ENCODE peak calls at places on chromosomes 7 and 10, in seven cellular contexts. One of them, this sample, is unnamed.

GRCh38 chr10:36559990-36560389 is 565.4 kb upstream of the ANKRD30A start:
- DNase-seq in stimulated activated CD8-positive, alpha-beta memory T cell treated with anti-CD3 and anti-CD28 coated beads, Interleukin-15, amount 100 ng/mL, for 1 hour: no peak
- DNase-seq in mucosa of descending colon: no peak
- DNase-seq in H9: no peak
- DNase-seq in NCI-H1092 treated with DMSO at 0.1 percent for 48 hours: no peak
- DNase-seq in activated CD4-positive, alpha-beta T cell treated with anti-CD3 and anti-CD28 coated beads, Interleukin-2, amount 10 ng/mL, durations not matched to agents 7 days and 5 days: no peak
- DNase-seq in activated CD8-positive, alpha-beta memory T cell treated with anti-CD3 and anti-CD28 coated beads, Interleukin-2, amount 50 U/mL, for 48 hours: no peak
- DNase-seq in this sample: no peak

GRCh38 chr7:158495780-158496179 is 91.8 kb downstream of the PTPRN2 start:
- DNase-seq in stimulated activated CD8-positive, alpha-beta memory T cell treated with anti-CD3 and anti-CD28 coated beads, Interleukin-15, amount 100 ng/mL, for 1 hour: no peak
- DNase-seq in mucosa of descending colon: no peak
- DNase-seq in H9: peak; percentile 84
- DNase-seq in NCI-H1092 treated with DMSO at 0.1 percent for 48 hours: peak; percentile 88
- DNase-seq in activated CD4-positive, alpha-beta T cell treated with anti-CD3 and anti-CD28 coated beads, Interleukin-2, amount 10 ng/mL, durations not matched to agents 7 days and 5 days: no peak
- DNase-seq in activated CD8-positive, alpha-beta memory T cell treated with anti-CD3 and anti-CD28 coated beads, Interleukin-2, amount 50 U/mL, for 48 hours: no peak
- DNase-seq in this sample: no peak

GRCh38 chr7:54995631-54996340 is 23.0 kb upstream of the EGFR start:
- DNase-seq in stimulated activated CD8-positive, alpha-beta memory T cell treated with anti-CD3 and anti-CD28 coated beads, Interleukin-15, amount 100 ng/mL, for 1 hour: no peak
- DNase-seq in mucosa of descending colon: peak; percentile 41
- DNase-seq in H9: no peak
- DNase-seq in NCI-H1092 treated with DMSO at 0.1 percent for 48 hours: no peak
- DNase-seq in activated CD4-positive, alpha-beta T cell treated with anti-CD3 and anti-CD28 coated beads, Interleukin-2, amount 10 ng/mL, durations not matched to agents 7 days and 5 days: peak; percentile 33
- DNase-seq in activated CD8-positive, alpha-beta memory T cell treated with anti-CD3 and anti-CD28 coated beads, Interleukin-2, amount 50 U/mL, for 48 hours: no peak
- DNase-seq in this sample: no peak

GRCh38 chr7:6508950-6509349 is 42.3 kb downstream of the GRID2IP start:
- DNase-seq in stimulated activated CD8-positive, alpha-beta memory T cell treated with anti-CD3 and anti-CD28 coated beads, Interleukin-15, amount 100 ng/mL, for 1 hour: no peak
- DNase-seq in mucosa of descending colon: no peak
- DNase-seq in H9: no peak
- DNase-seq in NCI-H1092 treated with DMSO at 0.1 percent for 48 hours: no peak
- DNase-seq in activated CD4-positive, alpha-beta T cell treated with anti-CD3 and anti-CD28 coated beads, Interleukin-2, amount 10 ng/mL, durations not matched to agents 7 days and 5 days: no peak
- DNase-seq in activated CD8-positive, alpha-beta memory T cell treated with anti-CD3 and anti-CD28 coated beads, Interleukin-2, amount 50 U/mL, for 48 hours: no peak
- DNase-seq in this sample: no peak

GRCh38 chr7:28641752-28642546 is 229.6 kb downstream of the CREB5 start:
- DNase-seq in stimulated activated CD8-positive, alpha-beta memory T cell treated with anti-CD3 and anti-CD28 coated beads, Interleukin-15, amount 100 ng/mL, for 1 hour: no peak
- DNase-seq in mucosa of descending colon: no peak
- DNase-seq in H9: no peak
- DNase-seq in NCI-H1092 treated with DMSO at 0.1 percent for 48 hours: no peak
- DNase-seq in activated CD4-positive, alpha-beta T cell treated with anti-CD3 and anti-CD28 coated beads, Interleukin-2, amount 10 ng/mL, durations not matched to agents 7 days and 5 days: no peak
- DNase-seq in activated CD8-positive, alpha-beta memory T cell treated with anti-CD3 and anti-CD28 coated beads, Interleukin-2, amount 50 U/mL, for 48 hours: no peak
- DNase-seq in this sample: no peak

GRCh38 chr7:139152149-139152548 is 42.6 kb upstream of the ZC3HAV1 start:
- DNase-seq in stimulated activated CD8-positive, alpha-beta memory T cell treated with anti-CD3 and anti-CD28 coated beads, Interleukin-15, amount 100 ng/mL, for 1 hour: no peak
- DNase-seq in mucosa of descending colon: no peak
- DNase-seq in H9: no peak
- DNase-seq in NCI-H1092 treated with DMSO at 0.1 percent for 48 hours: no peak
- DNase-seq in activated CD4-positive, alpha-beta T cell treated with anti-CD3 and anti-CD28 coated beads, Interleukin-2, amount 10 ng/mL, durations not matched to agents 7 days and 5 days: no peak
- DNase-seq in activated CD8-positive, alpha-beta memory T cell treated with anti-CD3 and anti-CD28 coated beads, Interleukin-2, amount 50 U/mL, for 48 hours: no peak
- DNase-seq in this sample: no peak

GRCh38 chr10:132689721-132690360 is 96.1 kb downstream of the NKX6-2 start:
- DNase-seq in stimulated activated CD8-positive, alpha-beta memory T cell treated with anti-CD3 and anti-CD28 coated beads, Interleukin-15, amount 100 ng/mL, for 1 hour: no peak
- DNase-seq in mucosa of descending colon: no peak
- DNase-seq in H9: peak; percentile 29
- DNase-seq in NCI-H1092 treated with DMSO at 0.1 percent for 48 hours: no peak
- DNase-seq in activated CD4-positive, alpha-beta T cell treated with anti-CD3 and anti-CD28 coated beads, Interleukin-2, amount 10 ng/mL, durations not matched to agents 7 days and 5 days: no peak
- DNase-seq in activated CD8-positive, alpha-beta memory T cell treated with anti-CD3 and anti-CD28 coated beads, Interleukin-2, amount 50 U/mL, for 48 hours: no peak
- DNase-seq in this sample: no peak

GRCh38 chr7:114107522-114107921 is 188.7 kb upstream of the PPP1R3A start:
- DNase-seq in stimulated activated CD8-positive, alpha-beta memory T cell treated with anti-CD3 and anti-CD28 coated beads, Interleukin-15, amount 100 ng/mL, for 1 hour: no peak
- DNase-seq in mucosa of descending colon: no peak
- DNase-seq in H9: no peak
- DNase-seq in NCI-H1092 treated with DMSO at 0.1 percent for 48 hours: no peak
- DNase-seq in activated CD4-positive, alpha-beta T cell treated with anti-CD3 and anti-CD28 coated beads, Interleukin-2, amount 10 ng/mL, durations not matched to agents 7 days and 5 days: no peak
- DNase-seq in activated CD8-positive, alpha-beta memory T cell treated with anti-CD3 and anti-CD28 coated beads, Interleukin-2, amount 50 U/mL, for 48 hours: no peak
- DNase-seq in this sample: no peak

GRCh38 chr10:124458473-124458872 is 3.1 kb upstream of the LHPP start:
- DNase-seq in stimulated activated CD8-positive, alpha-beta memory T cell treated with anti-CD3 and anti-CD28 coated beads, Interleukin-15, amount 100 ng/mL, for 1 hour: no peak
- DNase-seq in mucosa of descending colon: no peak
- DNase-seq in H9: no peak
- DNase-seq in NCI-H1092 treated with DMSO at 0.1 percent for 48 hours: no peak
- DNase-seq in activated CD4-positive, alpha-beta T cell treated with anti-CD3 and anti-CD28 coated beads, Interleukin-2, amount 10 ng/mL, durations not matched to agents 7 days and 5 days: no peak
- DNase-seq in activated CD8-positive, alpha-beta memory T cell treated with anti-CD3 and anti-CD28 coated beads, Interleukin-2, amount 50 U/mL, for 48 hours: no peak
- DNase-seq in this sample: no peak

GRCh38 chr10:109966961-109967738 is 40.6 kb upstream of the ADD3 start:
- DNase-seq in stimulated activated CD8-positive, alpha-beta memory T cell treated with anti-CD3 and anti-CD28 coated beads, Interleukin-15, amount 100 ng/mL, for 1 hour: no peak
- DNase-seq in mucosa of descending colon: peak; percentile 47
- DNase-seq in H9: no peak
- DNase-seq in NCI-H1092 treated with DMSO at 0.1 percent for 48 hours: peak; percentile 3
- DNase-seq in activated CD4-positive, alpha-beta T cell treated with anti-CD3 and anti-CD28 coated beads, Interleukin-2, amount 10 ng/mL, durations not matched to agents 7 days and 5 days: no peak
- DNase-seq in activated CD8-positive, alpha-beta memory T cell treated with anti-CD3 and anti-CD28 coated beads, Interleukin-2, amount 50 U/mL, for 48 hours: no peak
- DNase-seq in this sample: no peak

GRCh38 chr7:46170792-46171191 is 249.7 kb upstream of the IGFBP3 start:
- DNase-seq in stimulated activated CD8-positive, alpha-beta memory T cell treated with anti-CD3 and anti-CD28 coated beads, Interleukin-15, amount 100 ng/mL, for 1 hour: no peak
- DNase-seq in mucosa of descending colon: no peak
- DNase-seq in H9: no peak
- DNase-seq in NCI-H1092 treated with DMSO at 0.1 percent for 48 hours: no peak
- DNase-seq in activated CD4-positive, alpha-beta T cell treated with anti-CD3 and anti-CD28 coated beads, Interleukin-2, amount 10 ng/mL, durations not matched to agents 7 days and 5 days: no peak
- DNase-seq in activated CD8-positive, alpha-beta memory T cell treated with anti-CD3 and anti-CD28 coated beads, Interleukin-2, amount 50 U/mL, for 48 hours: no peak
- DNase-seq in this sample: no peak

GRCh38 chr10:58094985-58095718 is 172.5 kb downstream of the IPMK start:
- DNase-seq in stimulated activated CD8-positive, alpha-beta memory T cell treated with anti-CD3 and anti-CD28 coated beads, Interleukin-15, amount 100 ng/mL, for 1 hour: no peak
- DNase-seq in mucosa of descending colon: no peak
- DNase-seq in H9: no peak
- DNase-seq in NCI-H1092 treated with DMSO at 0.1 percent for 48 hours: no peak
- DNase-seq in activated CD4-positive, alpha-beta T cell treated with anti-CD3 and anti-CD28 coated beads, Interleukin-2, amount 10 ng/mL, durations not matched to agents 7 days and 5 days: no peak
- DNase-seq in activated CD8-positive, alpha-beta memory T cell treated with anti-CD3 and anti-CD28 coated beads, Interleukin-2, amount 50 U/mL, for 48 hours: no peak
- DNase-seq in this sample: no peak

GRCh38 chr10:13526952-13527863 is 1.6 kb downstream of the BEND7 start:
- DNase-seq in stimulated activated CD8-positive, alpha-beta memory T cell treated with anti-CD3 and anti-CD28 coated beads, Interleukin-15, amount 100 ng/mL, for 1 hour: no peak
- DNase-seq in mucosa of descending colon: no peak
- DNase-seq in H9: no peak
- DNase-seq in NCI-H1092 treated with DMSO at 0.1 percent for 48 hours: no peak
- DNase-seq in activated CD4-positive, alpha-beta T cell treated with anti-CD3 and anti-CD28 coated beads, Interleukin-2, amount 10 ng/mL, durations not matched to agents 7 days and 5 days: no peak
- DNase-seq in activated CD8-positive, alpha-beta memory T cell treated with anti-CD3 and anti-CD28 coated beads, Interleukin-2, amount 50 U/mL, for 48 hours: no peak
- DNase-seq in this sample: no peak

GRCh38 chr7:140696024-140696678 is 357 bp upstream of the NDUFB2 start:
- DNase-seq in stimulated activated CD8-positive, alpha-beta memory T cell treated with anti-CD3 and anti-CD28 coated beads, Interleukin-15, amount 100 ng/mL, for 1 hour: peak; percentile 90
- DNase-seq in mucosa of descending colon: peak; percentile 97
- DNase-seq in H9: peak; percentile 95
- DNase-seq in NCI-H1092 treated with DMSO at 0.1 percent for 48 hours: peak; percentile 93
- DNase-seq in activated CD4-positive, alpha-beta T cell treated with anti-CD3 and anti-CD28 coated beads, Interleukin-2, amount 10 ng/mL, durations not matched to agents 7 days and 5 days: peak; percentile 95
- DNase-seq in activated CD8-positive, alpha-beta memory T cell treated with anti-CD3 and anti-CD28 coated beads, Interleukin-2, amount 50 U/mL, for 48 hours: peak; percentile 97
- DNase-seq in this sample: peak; percentile 54

GRCh38 chr7:112104153-112104552 is 102.0 kb downstream of the DOCK4 start:
- DNase-seq in stimulated activated CD8-positive, alpha-beta memory T cell treated with anti-CD3 and anti-CD28 coated beads, Interleukin-15, amount 100 ng/mL, for 1 hour: no peak
- DNase-seq in mucosa of descending colon: no peak
- DNase-seq in H9: no peak
- DNase-seq in NCI-H1092 treated with DMSO at 0.1 percent for 48 hours: peak; percentile 78
- DNase-seq in activated CD4-positive, alpha-beta T cell treated with anti-CD3 and anti-CD28 coated beads, Interleukin-2, amount 10 ng/mL, durations not matched to agents 7 days and 5 days: no peak
- DNase-seq in activated CD8-positive, alpha-beta memory T cell treated with anti-CD3 and anti-CD28 coated beads, Interleukin-2, amount 50 U/mL, for 48 hours: no peak
- DNase-seq in this sample: no peak

GRCh38 chr7:43781726-43782607 is 23.5 kb downstream of the BLVRA start:
- DNase-seq in stimulated activated CD8-positive, alpha-beta memory T cell treated with anti-CD3 and anti-CD28 coated beads, Interleukin-15, amount 100 ng/mL, for 1 hour: no peak
- DNase-seq in mucosa of descending colon: peak; percentile 23
- DNase-seq in H9: no peak
- DNase-seq in NCI-H1092 treated with DMSO at 0.1 percent for 48 hours: no peak
- DNase-seq in activated CD4-positive, alpha-beta T cell treated with anti-CD3 and anti-CD28 coated beads, Interleukin-2, amount 10 ng/mL, durations not matched to agents 7 days and 5 days: no peak
- DNase-seq in activated CD8-positive, alpha-beta memory T cell treated with anti-CD3 and anti-CD28 coated beads, Interleukin-2, amount 50 U/mL, for 48 hours: peak; percentile 17
- DNase-seq in this sample: no peak

GRCh38 chr7:29748286-29749099 is 57.8 kb upstream of the WIPF3 start:
- DNase-seq in stimulated activated CD8-positive, alpha-beta memory T cell treated with anti-CD3 and anti-CD28 coated beads, Interleukin-15, amount 100 ng/mL, for 1 hour: no peak
- DNase-seq in mucosa of descending colon: peak; percentile 13
- DNase-seq in H9: no peak
- DNase-seq in NCI-H1092 treated with DMSO at 0.1 percent for 48 hours: peak; percentile 75
- DNase-seq in activated CD4-positive, alpha-beta T cell treated with anti-CD3 and anti-CD28 coated beads, Interleukin-2, amount 10 ng/mL, durations not matched to agents 7 days and 5 days: no peak
- DNase-seq in activated CD8-positive, alpha-beta memory T cell treated with anti-CD3 and anti-CD28 coated beads, Interleukin-2, amount 50 U/mL, for 48 hours: no peak
- DNase-seq in this sample: no peak

GRCh38 chr7:23467731-23468720 is 2.3 kb downstream of the IGF2BP3 start:
- DNase-seq in stimulated activated CD8-positive, alpha-beta memory T cell treated with anti-CD3 and anti-CD28 coated beads, Interleukin-15, amount 100 ng/mL, for 1 hour: no peak
- DNase-seq in mucosa of descending colon: no peak
- DNase-seq in H9: peak; percentile 60
- DNase-seq in NCI-H1092 treated with DMSO at 0.1 percent for 48 hours: peak; percentile 20
- DNase-seq in activated CD4-positive, alpha-beta T cell treated with anti-CD3 and anti-CD28 coated beads, Interleukin-2, amount 10 ng/mL, durations not matched to agents 7 days and 5 days: peak; percentile 24
- DNase-seq in activated CD8-positive, alpha-beta memory T cell treated with anti-CD3 and anti-CD28 coated beads, Interleukin-2, amount 50 U/mL, for 48 hours: peak; percentile 63
- DNase-seq in this sample: no peak

GRCh38 chr10:74223755-74224530 is 72.9 kb downstream of the ADK start:
- DNase-seq in stimulated activated CD8-positive, alpha-beta memory T cell treated with anti-CD3 and anti-CD28 coated beads, Interleukin-15, amount 100 ng/mL, for 1 hour: no peak
- DNase-seq in mucosa of descending colon: no peak
- DNase-seq in H9: no peak
- DNase-seq in NCI-H1092 treated with DMSO at 0.1 percent for 48 hours: no peak
- DNase-seq in activated CD4-positive, alpha-beta T cell treated with anti-CD3 and anti-CD28 coated beads, Interleukin-2, amount 10 ng/mL, durations not matched to agents 7 days and 5 days: no peak
- DNase-seq in activated CD8-positive, alpha-beta memory T cell treated with anti-CD3 and anti-CD28 coated beads, Interleukin-2, amount 50 U/mL, for 48 hours: no peak
- DNase-seq in this sample: no peak

GRCh38 chr7:25886387-25887240 is 265.4 kb upstream of the NFE2L3 start:
- DNase-seq in stimulated activated CD8-positive, alpha-beta memory T cell treated with anti-CD3 and anti-CD28 coated beads, Interleukin-15, amount 100 ng/mL, for 1 hour: no peak
- DNase-seq in mucosa of descending colon: no peak
- DNase-seq in H9: no peak
- DNase-seq in NCI-H1092 treated with DMSO at 0.1 percent for 48 hours: peak; percentile 25
- DNase-seq in activated CD4-positive, alpha-beta T cell treated with anti-CD3 and anti-CD28 coated beads, Interleukin-2, amount 10 ng/mL, durations not matched to agents 7 days and 5 days: no peak
- DNase-seq in activated CD8-positive, alpha-beta memory T cell treated with anti-CD3 and anti-CD28 coated beads, Interleukin-2, amount 50 U/mL, for 48 hours: no peak
- DNase-seq in this sample: no peak

GRCh38 chr10:76024460-76025123 is 593.2 kb downstream of the LRMDA start:
- DNase-seq in stimulated activated CD8-positive, alpha-beta memory T cell treated with anti-CD3 and anti-CD28 coated beads, Interleukin-15, amount 100 ng/mL, for 1 hour: no peak
- DNase-seq in mucosa of descending colon: no peak
- DNase-seq in H9: no peak
- DNase-seq in NCI-H1092 treated with DMSO at 0.1 percent for 48 hours: no peak
- DNase-seq in activated CD4-positive, alpha-beta T cell treated with anti-CD3 and anti-CD28 coated beads, Interleukin-2, amount 10 ng/mL, durations not matched to agents 7 days and 5 days: no peak
- DNase-seq in activated CD8-positive, alpha-beta memory T cell treated with anti-CD3 and anti-CD28 coated beads, Interleukin-2, amount 50 U/mL, for 48 hours: no peak
- DNase-seq in this sample: no peak

GRCh38 chr7:38330861-38331709 is 57.6 kb upstream of the TARP start:
- DNase-seq in stimulated activated CD8-positive, alpha-beta memory T cell treated with anti-CD3 and anti-CD28 coated beads, Interleukin-15, amount 100 ng/mL, for 1 hour: no peak
- DNase-seq in mucosa of descending colon: no peak
- DNase-seq in H9: peak; percentile 94
- DNase-seq in NCI-H1092 treated with DMSO at 0.1 percent for 48 hours: no peak
- DNase-seq in activated CD4-positive, alpha-beta T cell treated with anti-CD3 and anti-CD28 coated beads, Interleukin-2, amount 10 ng/mL, durations not matched to agents 7 days and 5 days: no peak
- DNase-seq in activated CD8-positive, alpha-beta memory T cell treated with anti-CD3 and anti-CD28 coated beads, Interleukin-2, amount 50 U/mL, for 48 hours: no peak
- DNase-seq in this sample: no peak

GRCh38 chr10:6035926-6036575 is 26.1 kb downstream of the IL2RA start:
- DNase-seq in stimulated activated CD8-positive, alpha-beta memory T cell treated with anti-CD3 and anti-CD28 coated beads, Interleukin-15, amount 100 ng/mL, for 1 hour: no peak
- DNase-seq in mucosa of descending colon: peak; percentile 0
- DNase-seq in H9: no peak
- DNase-seq in NCI-H1092 treated with DMSO at 0.1 percent for 48 hours: no peak
- DNase-seq in activated CD4-positive, alpha-beta T cell treated with anti-CD3 and anti-CD28 coated beads, Interleukin-2, amount 10 ng/mL, durations not matched to agents 7 days and 5 days: peak; percentile 3
- DNase-seq in activated CD8-positive, alpha-beta memory T cell treated with anti-CD3 and anti-CD28 coated beads, Interleukin-2, amount 50 U/mL, for 48 hours: peak; percentile 59
- DNase-seq in this sample: no peak

GRCh38 chr10:14583252-14583651 is 191.4 kb downstream of the FAM107B start:
- DNase-seq in stimulated activated CD8-positive, alpha-beta memory T cell treated with anti-CD3 and anti-CD28 coated beads, Interleukin-15, amount 100 ng/mL, for 1 hour: peak; percentile 57
- DNase-seq in mucosa of descending colon: peak; percentile 54
- DNase-seq in H9: no peak
- DNase-seq in NCI-H1092 treated with DMSO at 0.1 percent for 48 hours: no peak
- DNase-seq in activated CD4-positive, alpha-beta T cell treated with anti-CD3 and anti-CD28 coated beads, Interleukin-2, amount 10 ng/mL, durations not matched to agents 7 days and 5 days: peak; percentile 89
- DNase-seq in activated CD8-positive, alpha-beta memory T cell treated with anti-CD3 and anti-CD28 coated beads, Interleukin-2, amount 50 U/mL, for 48 hours: peak; percentile 84
- DNase-seq in this sample: no peak

GRCh38 chr7:4849390-4849789 is 12.4 kb downstream of the PAPOLB start:
- DNase-seq in stimulated activated CD8-positive, alpha-beta memory T cell treated with anti-CD3 and anti-CD28 coated beads, Interleukin-15, amount 100 ng/mL, for 1 hour: no peak
- DNase-seq in mucosa of descending colon: peak; percentile 20
- DNase-seq in H9: no peak
- DNase-seq in NCI-H1092 treated with DMSO at 0.1 percent for 48 hours: peak; percentile 43
- DNase-seq in activated CD4-positive, alpha-beta T cell treated with anti-CD3 and anti-CD28 coated beads, Interleukin-2, amount 10 ng/mL, durations not matched to agents 7 days and 5 days: peak; percentile 46
- DNase-seq in activated CD8-positive, alpha-beta memory T cell treated with anti-CD3 and anti-CD28 coated beads, Interleukin-2, amount 50 U/mL, for 48 hours: no peak
- DNase-seq in this sample: no peak

GRCh38 chr10:130231211-130231850 is 95.1 kb downstream of the GLRX3 start:
- DNase-seq in stimulated activated CD8-positive, alpha-beta memory T cell treated with anti-CD3 and anti-CD28 coated beads, Interleukin-15, amount 100 ng/mL, for 1 hour: no peak
- DNase-seq in mucosa of descending colon: no peak
- DNase-seq in H9: peak; percentile 15
- DNase-seq in NCI-H1092 treated with DMSO at 0.1 percent for 48 hours: no peak
- DNase-seq in activated CD4-positive, alpha-beta T cell treated with anti-CD3 and anti-CD28 coated beads, Interleukin-2, amount 10 ng/mL, durations not matched to agents 7 days and 5 days: no peak
- DNase-seq in activated CD8-positive, alpha-beta memory T cell treated with anti-CD3 and anti-CD28 coated beads, Interleukin-2, amount 50 U/mL, for 48 hours: peak; percentile 33
- DNase-seq in this sample: no peak

GRCh38 chr10:71232089-71232998 is 20.0 kb downstream of the UNC5B start:
- DNase-seq in stimulated activated CD8-positive, alpha-beta memory T cell treated with anti-CD3 and anti-CD28 coated beads, Interleukin-15, amount 100 ng/mL, for 1 hour: no peak
- DNase-seq in mucosa of descending colon: peak; percentile 27
- DNase-seq in H9: no peak
- DNase-seq in NCI-H1092 treated with DMSO at 0.1 percent for 48 hours: peak; percentile 55
- DNase-seq in activated CD4-positive, alpha-beta T cell treated with anti-CD3 and anti-CD28 coated beads, Interleukin-2, amount 10 ng/mL, durations not matched to agents 7 days and 5 days: no peak
- DNase-seq in activated CD8-positive, alpha-beta memory T cell treated with anti-CD3 and anti-CD28 coated beads, Interleukin-2, amount 50 U/mL, for 48 hours: no peak
- DNase-seq in this sample: no peak

GRCh38 chr10:73591578-73591902 is 398 bp upstream of the USP54 start:
- DNase-seq in stimulated activated CD8-positive, alpha-beta memory T cell treated with anti-CD3 and anti-CD28 coated beads, Interleukin-15, amount 100 ng/mL, for 1 hour: no peak
- DNase-seq in mucosa of descending colon: no peak
- DNase-seq in H9: no peak
- DNase-seq in NCI-H1092 treated with DMSO at 0.1 percent for 48 hours: no peak
- DNase-seq in activated CD4-positive, alpha-beta T cell treated with anti-CD3 and anti-CD28 coated beads, Interleukin-2, amount 10 ng/mL, durations not matched to agents 7 days and 5 days: no peak
- DNase-seq in activated CD8-positive, alpha-beta memory T cell treated with anti-CD3 and anti-CD28 coated beads, Interleukin-2, amount 50 U/mL, for 48 hours: no peak
- DNase-seq in this sample: no peak

GRCh38 chr7:133815677-133816210 is 311.4 kb upstream of the LRGUK start:
- DNase-seq in stimulated activated CD8-positive, alpha-beta memory T cell treated with anti-CD3 and anti-CD28 coated beads, Interleukin-15, amount 100 ng/mL, for 1 hour: no peak
- DNase-seq in mucosa of descending colon: no peak
- DNase-seq in H9: no peak
- DNase-seq in NCI-H1092 treated with DMSO at 0.1 percent for 48 hours: no peak
- DNase-seq in activated CD4-positive, alpha-beta T cell treated with anti-CD3 and anti-CD28 coated beads, Interleukin-2, amount 10 ng/mL, durations not matched to agents 7 days and 5 days: no peak
- DNase-seq in activated CD8-positive, alpha-beta memory T cell treated with anti-CD3 and anti-CD28 coated beads, Interleukin-2, amount 50 U/mL, for 48 hours: no peak
- DNase-seq in this sample: no peak

GRCh38 chr10:103676851-103677417 is 178.4 kb downstream of the SH3PXD2A start:
- DNase-seq in stimulated activated CD8-positive, alpha-beta memory T cell treated with anti-CD3 and anti-CD28 coated beads, Interleukin-15, amount 100 ng/mL, for 1 hour: no peak
- DNase-seq in mucosa of descending colon: no peak
- DNase-seq in H9: no peak
- DNase-seq in NCI-H1092 treated with DMSO at 0.1 percent for 48 hours: no peak
- DNase-seq in activated CD4-positive, alpha-beta T cell treated with anti-CD3 and anti-CD28 coated beads, Interleukin-2, amount 10 ng/mL, durations not matched to agents 7 days and 5 days: no peak
- DNase-seq in activated CD8-positive, alpha-beta memory T cell treated with anti-CD3 and anti-CD28 coated beads, Interleukin-2, amount 50 U/mL, for 48 hours: no peak
- DNase-seq in this sample: no peak

GRCh38 chr7:49400891-49401550 is 372.4 kb upstream of the VWC2 start:
- DNase-seq in stimulated activated CD8-positive, alpha-beta memory T cell treated with anti-CD3 and anti-CD28 coated beads, Interleukin-15, amount 100 ng/mL, for 1 hour: no peak
- DNase-seq in mucosa of descending colon: no peak
- DNase-seq in H9: no peak
- DNase-seq in NCI-H1092 treated with DMSO at 0.1 percent for 48 hours: no peak
- DNase-seq in activated CD4-positive, alpha-beta T cell treated with anti-CD3 and anti-CD28 coated beads, Interleukin-2, amount 10 ng/mL, durations not matched to agents 7 days and 5 days: no peak
- DNase-seq in activated CD8-positive, alpha-beta memory T cell treated with anti-CD3 and anti-CD28 coated beads, Interleukin-2, amount 50 U/mL, for 48 hours: no peak
- DNase-seq in this sample: no peak

GRCh38 chr10:34045571-34046190 is 711.2 kb upstream of the NRP1 start:
- DNase-seq in stimulated activated CD8-positive, alpha-beta memory T cell treated with anti-CD3 and anti-CD28 coated beads, Interleukin-15, amount 100 ng/mL, for 1 hour: no peak
- DNase-seq in mucosa of descending colon: no peak
- DNase-seq in H9: no peak
- DNase-seq in NCI-H1092 treated with DMSO at 0.1 percent for 48 hours: no peak
- DNase-seq in activated CD4-positive, alpha-beta T cell treated with anti-CD3 and anti-CD28 coated beads, Interleukin-2, amount 10 ng/mL, durations not matched to agents 7 days and 5 days: no peak
- DNase-seq in activated CD8-positive, alpha-beta memory T cell treated with anti-CD3 and anti-CD28 coated beads, Interleukin-2, amount 50 U/mL, for 48 hours: no peak
- DNase-seq in this sample: no peak

GRCh38 chr10:26746111-26746510 is 48.6 kb downstream of the PDSS1 start:
- DNase-seq in stimulated activated CD8-positive, alpha-beta memory T cell treated with anti-CD3 and anti-CD28 coated beads, Interleukin-15, amount 100 ng/mL, for 1 hour: no peak
- DNase-seq in mucosa of descending colon: no peak
- DNase-seq in H9: no peak
- DNase-seq in NCI-H1092 treated with DMSO at 0.1 percent for 48 hours: no peak
- DNase-seq in activated CD4-positive, alpha-beta T cell treated with anti-CD3 and anti-CD28 coated beads, Interleukin-2, amount 10 ng/mL, durations not matched to agents 7 days and 5 days: no peak
- DNase-seq in activated CD8-positive, alpha-beta memory T cell treated with anti-CD3 and anti-CD28 coated beads, Interleukin-2, amount 50 U/mL, for 48 hours: no peak
- DNase-seq in this sample: no peak

GRCh38 chr10:47370878-47371277 is 13.2 kb downstream of the ZNF488 start:
- DNase-seq in stimulated activated CD8-positive, alpha-beta memory T cell treated with anti-CD3 and anti-CD28 coated beads, Interleukin-15, amount 100 ng/mL, for 1 hour: no peak
- DNase-seq in mucosa of descending colon: no peak
- DNase-seq in H9: peak; percentile 8
- DNase-seq in NCI-H1092 treated with DMSO at 0.1 percent for 48 hours: no peak
- DNase-seq in activated CD4-positive, alpha-beta T cell treated with anti-CD3 and anti-CD28 coated beads, Interleukin-2, amount 10 ng/mL, durations not matched to agents 7 days and 5 days: no peak
- DNase-seq in activated CD8-positive, alpha-beta memory T cell treated with anti-CD3 and anti-CD28 coated beads, Interleukin-2, amount 50 U/mL, for 48 hours: peak; percentile 37
- DNase-seq in this sample: no peak

GRCh38 chr7:13829914-13830603 is 159.4 kb downstream of the ETV1 start:
- DNase-seq in stimulated activated CD8-positive, alpha-beta memory T cell treated with anti-CD3 and anti-CD28 coated beads, Interleukin-15, amount 100 ng/mL, for 1 hour: no peak
- DNase-seq in mucosa of descending colon: no peak
- DNase-seq in H9: no peak
- DNase-seq in NCI-H1092 treated with DMSO at 0.1 percent for 48 hours: peak; percentile 68
- DNase-seq in activated CD4-positive, alpha-beta T cell treated with anti-CD3 and anti-CD28 coated beads, Interleukin-2, amount 10 ng/mL, durations not matched to agents 7 days and 5 days: no peak
- DNase-seq in activated CD8-positive, alpha-beta memory T cell treated with anti-CD3 and anti-CD28 coated beads, Interleukin-2, amount 50 U/mL, for 48 hours: no peak
- DNase-seq in this sample: no peak

This sample was measured in esophagus squamous epithelium.